ENCODE peak calls at places on chromosomes 16 and 17, in eight cellular contexts. One of them, this sample, is unnamed.

GRCh38 chr16:10668322-10669045 is 26.2 kb downstream of the TEKT5 start:
- DNase-seq in NCI-H226: peak; percentile 22
- DNase-seq in stimulated activated CD8-positive, alpha-beta memory T cell treated with anti-CD3 and anti-CD28 coated beads, Interleukin-4, amount 100 ng/mL, for 1 hour: no peak
- DNase-seq in AG04449: no peak
- DNase-seq in colonic mucosa: no peak
- DNase-seq in activated CD8-positive, alpha-beta memory T cell treated with anti-CD3 and anti-CD28 coated beads, Interleukin-2, amount 50 U/mL, for 48 hours: peak; percentile 53
- DNase-seq in SW 1271: no peak
- DNase-seq in hippocampal formation: no peak
- DNase-seq in this sample: peak; percentile 1

GRCh38 chr16:83878838-83879237 is 20.1 kb upstream of the MLYCD start:
- DNase-seq in colonic mucosa: no peak
- DNase-seq in hippocampal formation: no peak
- DNase-seq in SW 1271: no peak
- DNase-seq in NCI-H226: peak; percentile 12
- DNase-seq in stimulated activated CD8-positive, alpha-beta memory T cell treated with anti-CD3 and anti-CD28 coated beads, Interleukin-4, amount 100 ng/mL, for 1 hour: no peak
- DNase-seq in activated CD8-positive, alpha-beta memory T cell treated with anti-CD3 and anti-CD28 coated beads, Interleukin-2, amount 50 U/mL, for 48 hours: no peak
- DNase-seq in AG04449: no peak
- DNase-seq in this sample: peak; percentile 39

GRCh38 chr16:87930456-87930855 is 5.9 kb downstream of the CA5A start:
- DNase-seq in AG04449: no peak
- DNase-seq in activated CD8-positive, alpha-beta memory T cell treated with anti-CD3 and anti-CD28 coated beads, Interleukin-2, amount 50 U/mL, for 48 hours: no peak
- DNase-seq in SW 1271: no peak
- DNase-seq in stimulated activated CD8-positive, alpha-beta memory T cell treated with anti-CD3 and anti-CD28 coated beads, Interleukin-4, amount 100 ng/mL, for 1 hour: no peak
- DNase-seq in hippocampal formation: no peak
- DNase-seq in NCI-H226: no peak
- DNase-seq in colonic mucosa: no peak
- DNase-seq in this sample: peak; percentile 49

GRCh38 chr17:57448288-57449283 is 192.3 kb downstream of the MSI2 start:
- DNase-seq in hippocampal formation: no peak
- DNase-seq in AG04449: no peak
- DNase-seq in colonic mucosa: no peak
- DNase-seq in SW 1271: no peak
- DNase-seq in activated CD8-positive, alpha-beta memory T cell treated with anti-CD3 and anti-CD28 coated beads, Interleukin-2, amount 50 U/mL, for 48 hours: no peak
- DNase-seq in NCI-H226: no peak
- DNase-seq in stimulated activated CD8-positive, alpha-beta memory T cell treated with anti-CD3 and anti-CD28 coated beads, Interleukin-4, amount 100 ng/mL, for 1 hour: no peak
- DNase-seq in this sample: no peak

GRCh38 chr17:43401293-43401692 is 2.5 kb downstream of the ARL4D start:
- DNase-seq in NCI-H226: peak; percentile 84
- DNase-seq in SW 1271: peak; percentile 18
- DNase-seq in stimulated activated CD8-positive, alpha-beta memory T cell treated with anti-CD3 and anti-CD28 coated beads, Interleukin-4, amount 100 ng/mL, for 1 hour: no peak
- DNase-seq in AG04449: no peak
- DNase-seq in activated CD8-positive, alpha-beta memory T cell treated with anti-CD3 and anti-CD28 coated beads, Interleukin-2, amount 50 U/mL, for 48 hours: no peak
- DNase-seq in colonic mucosa: no peak
- DNase-seq in hippocampal formation: no peak
- DNase-seq in this sample: no peak

GRCh38 chr17:57886020-57886419 is 36.2 kb upstream of the MRPS23 start:
- DNase-seq in stimulated activated CD8-positive, alpha-beta memory T cell treated with anti-CD3 and anti-CD28 coated beads, Interleukin-4, amount 100 ng/mL, for 1 hour: no peak
- DNase-seq in hippocampal formation: no peak
- DNase-seq in AG04449: no peak
- DNase-seq in NCI-H226: no peak
- DNase-seq in colonic mucosa: no peak
- DNase-seq in activated CD8-positive, alpha-beta memory T cell treated with anti-CD3 and anti-CD28 coated beads, Interleukin-2, amount 50 U/mL, for 48 hours: no peak
- DNase-seq in SW 1271: no peak
- DNase-seq in this sample: no peak

GRCh38 chr17:11935734-11936406 is 61.4 kb downstream of the ZNF18 start:
- DNase-seq in NCI-H226: no peak
- DNase-seq in activated CD8-positive, alpha-beta memory T cell treated with anti-CD3 and anti-CD28 coated beads, Interleukin-2, amount 50 U/mL, for 48 hours: peak; percentile 67
- DNase-seq in hippocampal formation: peak; percentile 8
- DNase-seq in stimulated activated CD8-positive, alpha-beta memory T cell treated with anti-CD3 and anti-CD28 coated beads, Interleukin-4, amount 100 ng/mL, for 1 hour: no peak
- DNase-seq in colonic mucosa: peak; percentile 72
- DNase-seq in SW 1271: peak; percentile 5
- DNase-seq in AG04449: no peak
- DNase-seq in this sample: peak; percentile 10

GRCh38 chr17:82518826-82519810 is at the start of gene FOXK2:
- DNase-seq in hippocampal formation: peak; percentile 88
- DNase-seq in colonic mucosa: peak; percentile 92
- DNase-seq in AG04449: peak; percentile 71
- DNase-seq in NCI-H226: peak; percentile 93
- DNase-seq in SW 1271: peak; percentile 49
- DNase-seq in activated CD8-positive, alpha-beta memory T cell treated with anti-CD3 and anti-CD28 coated beads, Interleukin-2, amount 50 U/mL, for 48 hours: peak; percentile 98
- DNase-seq in stimulated activated CD8-positive, alpha-beta memory T cell treated with anti-CD3 and anti-CD28 coated beads, Interleukin-4, amount 100 ng/mL, for 1 hour: peak; percentile 85
- DNase-seq in this sample: peak; percentile 88

GRCh38 chr16:1713331-1713730 is 7.3 kb downstream of the MAPK8IP3 start:
- DNase-seq in NCI-H226: no peak
- DNase-seq in hippocampal formation: no peak
- DNase-seq in activated CD8-positive, alpha-beta memory T cell treated with anti-CD3 and anti-CD28 coated beads, Interleukin-2, amount 50 U/mL, for 48 hours: no peak
- DNase-seq in SW 1271: no peak
- DNase-seq in colonic mucosa: no peak
- DNase-seq in stimulated activated CD8-positive, alpha-beta memory T cell treated with anti-CD3 and anti-CD28 coated beads, Interleukin-4, amount 100 ng/mL, for 1 hour: no peak
- DNase-seq in AG04449: no peak
- DNase-seq in this sample: no peak

GRCh38 chr17:79947351-79948031 is 88.2 kb downstream of the TBC1D16 start:
- DNase-seq in AG04449: no peak
- DNase-seq in NCI-H226: no peak
- DNase-seq in SW 1271: no peak
- DNase-seq in colonic mucosa: peak; percentile 15
- DNase-seq in stimulated activated CD8-positive, alpha-beta memory T cell treated with anti-CD3 and anti-CD28 coated beads, Interleukin-4, amount 100 ng/mL, for 1 hour: no peak
- DNase-seq in hippocampal formation: no peak
- DNase-seq in activated CD8-positive, alpha-beta memory T cell treated with anti-CD3 and anti-CD28 coated beads, Interleukin-2, amount 50 U/mL, for 48 hours: no peak
- DNase-seq in this sample: no peak

GRCh38 chr17:16463341-16464000 is 28.5 kb downstream of the LRRC75A start:
- DNase-seq in SW 1271: no peak
- DNase-seq in activated CD8-positive, alpha-beta memory T cell treated with anti-CD3 and anti-CD28 coated beads, Interleukin-2, amount 50 U/mL, for 48 hours: no peak
- DNase-seq in colonic mucosa: peak; percentile 93
- DNase-seq in AG04449: no peak
- DNase-seq in stimulated activated CD8-positive, alpha-beta memory T cell treated with anti-CD3 and anti-CD28 coated beads, Interleukin-4, amount 100 ng/mL, for 1 hour: no peak
- DNase-seq in NCI-H226: peak; percentile 60
- DNase-seq in hippocampal formation: no peak
- DNase-seq in this sample: peak; percentile 66

GRCh38 chr16:1458336-1458976 is 14.1 kb upstream of the CCDC154 start:
- DNase-seq in stimulated activated CD8-positive, alpha-beta memory T cell treated with anti-CD3 and anti-CD28 coated beads, Interleukin-4, amount 100 ng/mL, for 1 hour: no peak
- DNase-seq in hippocampal formation: no peak
- DNase-seq in SW 1271: no peak
- DNase-seq in NCI-H226: no peak
- DNase-seq in AG04449: no peak
- DNase-seq in colonic mucosa: no peak
- DNase-seq in activated CD8-positive, alpha-beta memory T cell treated with anti-CD3 and anti-CD28 coated beads, Interleukin-2, amount 50 U/mL, for 48 hours: peak; percentile 67
- DNase-seq in this sample: no peak

GRCh38 chr17:82301916-82302497 is 15.4 kb downstream of the CD7 start:
- DNase-seq in colonic mucosa: no peak
- DNase-seq in hippocampal formation: no peak
- DNase-seq in NCI-H226: no peak
- DNase-seq in activated CD8-positive, alpha-beta memory T cell treated with anti-CD3 and anti-CD28 coated beads, Interleukin-2, amount 50 U/mL, for 48 hours: peak; percentile 88
- DNase-seq in SW 1271: no peak
- DNase-seq in AG04449: no peak
- DNase-seq in stimulated activated CD8-positive, alpha-beta memory T cell treated with anti-CD3 and anti-CD28 coated beads, Interleukin-4, amount 100 ng/mL, for 1 hour: no peak
- DNase-seq in this sample: no peak

GRCh38 chr17:17495448-17496188 is 577 bp downstream of the RASD1 start:
- DNase-seq in hippocampal formation: no peak
- DNase-seq in activated CD8-positive, alpha-beta memory T cell treated with anti-CD3 and anti-CD28 coated beads, Interleukin-2, amount 50 U/mL, for 48 hours: peak; percentile 61
- DNase-seq in stimulated activated CD8-positive, alpha-beta memory T cell treated with anti-CD3 and anti-CD28 coated beads, Interleukin-4, amount 100 ng/mL, for 1 hour: no peak
- DNase-seq in SW 1271: no peak
- DNase-seq in AG04449: no peak
- DNase-seq in NCI-H226: no peak
- DNase-seq in colonic mucosa: no peak
- DNase-seq in this sample: peak; percentile 54

GRCh38 chr16:68287276-68288251 is 23.2 kb downstream of the SLC7A6OS start:
- DNase-seq in colonic mucosa: no peak
- DNase-seq in NCI-H226: peak; percentile 85
- DNase-seq in AG04449: peak; percentile 40
- DNase-seq in stimulated activated CD8-positive, alpha-beta memory T cell treated with anti-CD3 and anti-CD28 coated beads, Interleukin-4, amount 100 ng/mL, for 1 hour: no peak
- DNase-seq in SW 1271: peak; percentile 24
- DNase-seq in hippocampal formation: no peak
- DNase-seq in activated CD8-positive, alpha-beta memory T cell treated with anti-CD3 and anti-CD28 coated beads, Interleukin-2, amount 50 U/mL, for 48 hours: no peak
- DNase-seq in this sample: no peak

GRCh38 chr17:75832652-75833400 is 11.4 kb downstream of the UNC13D start:
- DNase-seq in stimulated activated CD8-positive, alpha-beta memory T cell treated with anti-CD3 and anti-CD28 coated beads, Interleukin-4, amount 100 ng/mL, for 1 hour: no peak
- DNase-seq in AG04449: no peak
- DNase-seq in SW 1271: no peak
- DNase-seq in colonic mucosa: no peak
- DNase-seq in NCI-H226: no peak
- DNase-seq in activated CD8-positive, alpha-beta memory T cell treated with anti-CD3 and anti-CD28 coated beads, Interleukin-2, amount 50 U/mL, for 48 hours: no peak
- DNase-seq in hippocampal formation: no peak
- DNase-seq in this sample: no peak

GRCh38 chr17:69501591-69502468 is 87.3 kb downstream of the MAP2K6 start:
- DNase-seq in activated CD8-positive, alpha-beta memory T cell treated with anti-CD3 and anti-CD28 coated beads, Interleukin-2, amount 50 U/mL, for 48 hours: no peak
- DNase-seq in colonic mucosa: peak; percentile 72
- DNase-seq in stimulated activated CD8-positive, alpha-beta memory T cell treated with anti-CD3 and anti-CD28 coated beads, Interleukin-4, amount 100 ng/mL, for 1 hour: no peak
- DNase-seq in AG04449: no peak
- DNase-seq in hippocampal formation: no peak
- DNase-seq in NCI-H226: no peak
- DNase-seq in SW 1271: no peak
- DNase-seq in this sample: peak; percentile 92

GRCh38 chr17:77476006-77476405 is 335.2 kb downstream of the SEC14L1 start:
- DNase-seq in SW 1271: no peak
- DNase-seq in AG04449: no peak
- DNase-seq in activated CD8-positive, alpha-beta memory T cell treated with anti-CD3 and anti-CD28 coated beads, Interleukin-2, amount 50 U/mL, for 48 hours: no peak
- DNase-seq in colonic mucosa: no peak
- DNase-seq in hippocampal formation: no peak
- DNase-seq in stimulated activated CD8-positive, alpha-beta memory T cell treated with anti-CD3 and anti-CD28 coated beads, Interleukin-4, amount 100 ng/mL, for 1 hour: no peak
- DNase-seq in NCI-H226: no peak
- DNase-seq in this sample: no peak

GRCh38 chr16:69481901-69482341 is 57.5 kb downstream of the CYB5B start:
- DNase-seq in activated CD8-positive, alpha-beta memory T cell treated with anti-CD3 and anti-CD28 coated beads, Interleukin-2, amount 50 U/mL, for 48 hours: peak; percentile 37
- DNase-seq in AG04449: no peak
- DNase-seq in stimulated activated CD8-positive, alpha-beta memory T cell treated with anti-CD3 and anti-CD28 coated beads, Interleukin-4, amount 100 ng/mL, for 1 hour: no peak
- DNase-seq in hippocampal formation: peak; percentile 55
- DNase-seq in NCI-H226: no peak
- DNase-seq in SW 1271: no peak
- DNase-seq in colonic mucosa: peak; percentile 50
- DNase-seq in this sample: peak; percentile 90

GRCh38 chr17:79168486-79169055 is 93.9 kb downstream of the ENGASE start:
- DNase-seq in stimulated activated CD8-positive, alpha-beta memory T cell treated with anti-CD3 and anti-CD28 coated beads, Interleukin-4, amount 100 ng/mL, for 1 hour: no peak
- DNase-seq in NCI-H226: no peak
- DNase-seq in AG04449: no peak
- DNase-seq in SW 1271: no peak
- DNase-seq in colonic mucosa: no peak
- DNase-seq in activated CD8-positive, alpha-beta memory T cell treated with anti-CD3 and anti-CD28 coated beads, Interleukin-2, amount 50 U/mL, for 48 hours: no peak
- DNase-seq in hippocampal formation: no peak
- DNase-seq in this sample: no peak

This sample was measured in NCI-H1092 treated with DMSO at 0.1 percent for 48 hours.